ENCODE peak calls at places on chromosomes 5 and 9, in four cellular contexts. One of them, this sample, is unnamed.
A peak's percentile ranks its signal among the peaks of the same experiment; 100 is the strongest.

GRCh38 chr5:52725065-52725746 is 62.5 kb upstream of the ITGA1 start:
- DNase-seq in GM12878: no peak
- DNase-seq in HEK293T: no peak
- DNase-seq in K562: no peak
- DNase-seq in this sample: peak; percentile 20

GRCh38 chr5:93433422-93433821 is 147.6 kb downstream of the NR2F1-AS1 start:
- DNase-seq in GM12878: no peak
- DNase-seq in HEK293T: no peak
- DNase-seq in K562: no peak
- DNase-seq in this sample: no peak

GRCh38 chr5:7706214-7706613 is 144.7 kb downstream of the CFAP90 start:
- DNase-seq in HEK293T: no peak
- DNase-seq in K562: no peak
- DNase-seq in GM12878: no peak
- DNase-seq in this sample: no peak

GRCh38 chr5:76874088-76874581 is 24.3 kb downstream of the S100Z start:
- DNase-seq in K562: peak; percentile 49
- DNase-seq in GM12878: peak; percentile 39
- DNase-seq in HEK293T: no peak
- DNase-seq in this sample: no peak

GRCh38 chr5:154813736-154814135 is 36.7 kb downstream of the FAXDC2 start:
- DNase-seq in HEK293T: no peak
- DNase-seq in GM12878: no peak
- DNase-seq in K562: no peak
- DNase-seq in this sample: no peak

GRCh38 chr5:158786390-158786789 is 313.3 kb downstream of the EBF1 start:
- DNase-seq in K562: no peak
- DNase-seq in GM12878: no peak
- DNase-seq in HEK293T: no peak
- DNase-seq in this sample: no peak

GRCh38 chr9:2465921-2466460 is 155.6 kb upstream of the VLDLR start:
- DNase-seq in HEK293T: peak; percentile 26
- DNase-seq in K562: no peak
- DNase-seq in GM12878: peak; percentile 84
- DNase-seq in this sample: peak; percentile 89

GRCh38 chr9:10999646-11000045 is 386.8 kb upstream of the PTPRD start:
- DNase-seq in HEK293T: no peak
- DNase-seq in GM12878: no peak
- DNase-seq in K562: no peak
- DNase-seq in this sample: no peak

GRCh38 chr9:112711050-112711689 is 6.7 kb downstream of the INIP start:
- DNase-seq in K562: peak; percentile 15
- DNase-seq in GM12878: no peak
- DNase-seq in HEK293T: peak; percentile 23
- DNase-seq in this sample: peak; percentile 44

GRCh38 chr5:35781181-35781580 is 75.5 kb upstream of the IL7R start:
- DNase-seq in GM12878: no peak
- DNase-seq in K562: no peak
- DNase-seq in HEK293T: no peak
- DNase-seq in this sample: no peak

GRCh38 chr5:3092211-3092610 is 340.7 kb upstream of the IRX2 start:
- DNase-seq in K562: no peak
- DNase-seq in HEK293T: no peak
- DNase-seq in GM12878: no peak
- DNase-seq in this sample: no peak

GRCh38 chr9:1505489-1505888 is 455.3 kb downstream of the DMRT2 start:
- DNase-seq in K562: no peak
- DNase-seq in GM12878: no peak
- DNase-seq in HEK293T: no peak
- DNase-seq in this sample: no peak

GRCh38 chr9:22107202-22107601 is 98.1 kb upstream of the CDKN2B start:
- DNase-seq in GM12878: no peak
- DNase-seq in K562: no peak
- DNase-seq in HEK293T: no peak
- DNase-seq in this sample: no peak

GRCh38 chr9:18382243-18382642 is 91.7 kb upstream of the ADAMTSL1 start:
- DNase-seq in GM12878: no peak
- DNase-seq in K562: no peak
- DNase-seq in HEK293T: no peak
- DNase-seq in this sample: no peak

GRCh38 chr9:18384066-18384465 is 89.9 kb upstream of the ADAMTSL1 start:
- DNase-seq in HEK293T: no peak
- DNase-seq in K562: no peak
- DNase-seq in GM12878: no peak
- DNase-seq in this sample: no peak

GRCh38 chr9:18379073-18379811 is 94.7 kb upstream of the ADAMTSL1 start:
- DNase-seq in GM12878: no peak
- DNase-seq in K562: no peak
- DNase-seq in HEK293T: no peak
- DNase-seq in this sample: no peak
- TF ChIP-seq FOXK2 in GM12878: no peak
- TF ChIP-seq FOXK2 in K562: no peak
- TF ChIP-seq FOXK2 in HEK293T: no peak
- TF ChIP-seq FOXK2 in this sample: no peak

DNA sequence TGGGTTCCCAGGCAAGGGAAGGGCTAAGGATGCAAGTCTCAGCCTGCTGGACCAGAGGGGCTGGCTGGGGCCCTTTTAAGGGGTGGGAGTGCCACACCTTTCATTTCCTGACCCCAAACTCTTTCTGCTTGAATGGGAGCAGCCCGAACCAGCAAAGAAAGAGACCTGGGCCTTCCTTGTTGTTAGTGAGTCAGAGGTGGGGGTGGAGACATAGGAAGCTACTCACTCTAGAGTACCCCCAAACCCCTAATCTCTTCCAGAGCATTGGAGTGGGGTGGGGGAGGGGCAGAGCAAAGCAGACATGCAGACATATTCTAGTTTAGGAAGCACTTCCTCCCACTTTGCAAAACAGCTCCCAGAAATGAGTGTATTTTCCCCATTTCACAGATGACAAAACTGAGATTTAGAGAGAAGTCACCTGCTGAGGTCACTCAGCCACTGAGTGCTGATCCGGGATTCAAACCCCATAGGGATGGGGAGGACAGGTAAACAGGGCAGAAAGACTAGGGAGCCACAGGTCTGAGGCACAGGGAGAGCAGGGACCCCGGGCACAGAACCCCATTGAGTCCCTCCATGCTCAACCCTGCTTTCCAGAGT is 6.0 kb upstream of the AQP3 start:
- DNase-seq in K562: no peak
- DNase-seq in HEK293T: no peak
- DNase-seq in GM12878: no peak
- DNase-seq in this sample: no peak
- TF ChIP-seq FOXK2 in K562: no peak
- TF ChIP-seq FOXK2 in HEK293T: no peak
- TF ChIP-seq FOXK2 in GM12878: no peak
- TF ChIP-seq FOXK2 in this sample: no peak

GRCh38 chr5:96904054-96904931 is 28.0 kb downstream of the ERAP2 start:
- DNase-seq in HEK293T: no peak
- DNase-seq in K562: no peak
- DNase-seq in GM12878: no peak
- DNase-seq in this sample: no peak

GRCh38 chr5:96901841-96902240 is 25.5 kb downstream of the ERAP2 start:
- DNase-seq in K562: no peak
- DNase-seq in GM12878: no peak
- DNase-seq in HEK293T: no peak
- DNase-seq in this sample: no peak

GRCh38 chr5:96901384-96901783 is 25.1 kb downstream of the ERAP2 start:
- DNase-seq in GM12878: no peak
- DNase-seq in HEK293T: no peak
- DNase-seq in K562: no peak
- DNase-seq in this sample: peak; percentile 20

GRCh38 chr5:96902876-96903275 is 26.6 kb downstream of the ERAP2 start:
- DNase-seq in GM12878: no peak
- DNase-seq in K562: no peak
- DNase-seq in HEK293T: no peak
- DNase-seq in this sample: no peak

GRCh38 chr5:96903300-96903699 is 27.0 kb downstream of the ERAP2 start:
- DNase-seq in HEK293T: no peak
- DNase-seq in K562: no peak
- DNase-seq in GM12878: no peak
- DNase-seq in this sample: no peak
- TF ChIP-seq FOXK2 in HEK293T: no peak
- TF ChIP-seq FOXK2 in K562: no peak
- TF ChIP-seq FOXK2 in GM12878: no peak
- TF ChIP-seq FOXK2 in this sample: no peak

DNA sequence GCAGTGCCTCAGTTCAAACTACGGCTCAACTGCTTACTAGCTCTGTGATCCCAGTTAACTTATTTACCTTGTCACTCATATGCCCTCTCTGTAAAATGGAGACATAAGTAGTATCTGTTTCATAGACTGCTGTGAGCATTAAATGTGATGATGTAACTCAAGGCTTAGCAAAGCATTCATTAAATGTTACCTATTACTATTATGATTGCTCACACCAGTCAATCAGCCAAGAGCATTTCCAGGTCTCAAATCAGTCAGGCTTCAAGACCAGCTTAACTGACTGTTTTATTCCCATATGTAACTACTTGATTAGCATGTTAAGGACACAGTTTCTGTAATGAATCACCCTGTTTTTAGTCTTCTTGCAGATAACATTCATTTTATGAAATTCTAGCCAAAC is 413.3 kb downstream of the MLLT3 start:
- DNase-seq in K562: no peak
- DNase-seq in GM12878: no peak
- DNase-seq in HEK293T: no peak
- DNase-seq in this sample: no peak
- TF ChIP-seq FOXK2 in K562: no peak
- TF ChIP-seq FOXK2 in GM12878: no peak
- TF ChIP-seq FOXK2 in HEK293T: no peak
- TF ChIP-seq FOXK2 in this sample: no peak

GRCh38 chr5:83095973-83096539 is 18.7 kb downstream of the XRCC4 start:
- DNase-seq in GM12878: no peak
- DNase-seq in HEK293T: no peak
- DNase-seq in K562: peak; percentile 24
- DNase-seq in this sample: peak; percentile 28
- TF ChIP-seq FOXK2 in GM12878: no peak
- TF ChIP-seq FOXK2 in HEK293T: no peak
- TF ChIP-seq FOXK2 in K562: no peak
- TF ChIP-seq FOXK2 in this sample: no peak

GRCh38 chr5:51380603-51381207 is 2.5 kb upstream of the ISL1 start:
- DNase-seq in K562: peak; percentile 33
- DNase-seq in HEK293T: no peak
- DNase-seq in GM12878: no peak
- DNase-seq in this sample: peak; percentile 6

GRCh38 chr5:51383494-51384081 is 340 bp downstream of the ISL1 start:
- DNase-seq in K562: no peak
- DNase-seq in HEK293T: no peak
- DNase-seq in GM12878: no peak
- DNase-seq in this sample: no peak

GRCh38 chr5:51382759-51383493 is at the start of gene ISL1:
- DNase-seq in K562: peak; percentile 34
- DNase-seq in GM12878: no peak
- DNase-seq in HEK293T: peak; percentile 76
- DNase-seq in this sample: no peak

GRCh38 chr5:51381801-51382507 is 1.3 kb upstream of the ISL1 start:
- DNase-seq in K562: no peak
- DNase-seq in HEK293T: no peak
- DNase-seq in GM12878: no peak
- DNase-seq in this sample: no peak

DNA sequence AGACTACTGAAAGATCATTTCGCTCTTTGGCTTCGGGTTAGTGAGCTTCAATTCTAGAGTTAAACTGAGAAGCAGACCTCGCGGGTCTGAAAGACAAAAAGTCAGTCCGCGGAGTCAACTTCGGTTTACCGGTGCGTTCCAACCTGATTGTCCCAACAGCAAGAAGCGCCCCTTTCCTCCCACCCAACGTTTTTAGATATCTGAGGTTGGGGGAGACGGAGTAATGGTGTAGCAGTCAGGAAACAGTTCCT is 815 bp upstream of the ISL1 start:
- DNase-seq in K562: no peak
- DNase-seq in HEK293T: no peak
- DNase-seq in GM12878: no peak
- DNase-seq in this sample: no peak
- TF ChIP-seq FOXK2 in K562: no peak
- TF ChIP-seq FOXK2 in HEK293T: no peak
- TF ChIP-seq FOXK2 in GM12878: no peak
- TF ChIP-seq FOXK2 in this sample: no peak

DNA sequence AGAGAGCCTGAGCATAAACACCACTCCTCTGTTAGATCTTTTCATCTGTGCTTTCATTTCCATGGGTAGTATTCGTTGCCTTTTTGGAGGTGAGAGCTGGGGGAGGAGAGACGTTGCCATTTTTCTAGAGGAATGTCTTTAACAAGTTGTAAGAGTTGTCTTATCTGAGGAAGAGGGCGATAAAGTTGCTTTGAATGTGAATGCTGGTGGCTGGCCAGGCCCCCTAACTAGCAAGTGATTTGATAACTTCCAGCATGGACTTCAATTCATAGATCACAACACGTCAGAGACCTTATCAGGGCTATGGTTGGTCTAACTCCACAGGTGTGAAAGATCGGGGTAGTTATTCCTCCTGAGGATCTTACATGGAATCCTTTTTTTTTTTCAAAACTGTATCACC is 30.0 kb upstream of the AOPEP start:
- DNase-seq in GM12878: no peak
- DNase-seq in HEK293T: no peak
- DNase-seq in K562: no peak
- DNase-seq in this sample: no peak
- TF ChIP-seq FOXK2 in GM12878: no peak
- TF ChIP-seq FOXK2 in HEK293T: no peak
- TF ChIP-seq FOXK2 in K562: no peak
- TF ChIP-seq FOXK2 in this sample: no peak

GRCh38 chr9:134377976-134378375 is 51.7 kb downstream of the RXRA start:
- DNase-seq in K562: no peak
- DNase-seq in GM12878: no peak
- DNase-seq in HEK293T: no peak
- DNase-seq in this sample: no peak
- TF ChIP-seq FOXK2 in K562: no peak
- TF ChIP-seq FOXK2 in GM12878: no peak
- TF ChIP-seq FOXK2 in HEK293T: no peak
- TF ChIP-seq FOXK2 in this sample: no peak